ENCODE peak calls at places on chromosome 4, in four cellular contexts. X is HepG2, I is K562, C is GM12878. Y is an unnamed sample.

GRCh38 chr4:168257663-168258235 is 60.8 kb downstream of the DDX60 start:
- DNase-seq in X (no peak), I (no peak), C (no peak), Y (no peak)

GRCh38 chr4:88002786-88003185 is 4.6 kb upstream of the PKD2 start:
- DNase-seq in X (no peak), I (no peak), C (no peak), Y (no peak)

GRCh38 chr4:48954314-48954713 is 31.8 kb upstream of the CWH43 start:
- DNase-seq in X (no peak), I (no peak), C (no peak), Y (no peak)

GRCh38 chr4:31917334-31917733 is 1197.2 kb downstream of the PCDH7 start:
- DNase-seq in X (no peak), I (no peak), C (no peak), Y (no peak)

GRCh38 chr4:21819086-21819485 is 129.5 kb downstream of the KCNIP4 start:
- DNase-seq in X (no peak), I (no peak), C (no peak), Y (no peak)

GRCh38 chr4:7295201-7295916 is 103.0 kb downstream of the SORCS2 start:
- DNase-seq in X (no peak), I (no peak), C (no peak), Y (no peak)

GRCh38 chr4:6322067-6322760 is 52.6 kb downstream of the WFS1 start:
- DNase-seq in X (no peak), I (no peak), C (no peak), Y (no peak)

GRCh38 chr4:168218663-168219062 is 99.9 kb downstream of the DDX60 start:
- DNase-seq in X (no peak), I (no peak), C (no peak), Y (no peak)

GRCh38 chr4:158782539-158783360 is 13.9 kb downstream of the FNIP2 start:
- DNase-seq in X (peak; percentile 72), I (no peak), C (peak; percentile 46), Y (peak; percentile 47)

GRCh38 chr4:1403591-1404572 is 2.4 kb downstream of the NKX1-1 start:
- DNase-seq in X (no peak), I (no peak), C (no peak), Y (no peak)

GRCh38 chr4:185500035-185500434 is 28.5 kb upstream of the CCDC110 start:
- DNase-seq in X (peak; percentile 29), I (no peak), C (no peak), Y (no peak)

DNA sequence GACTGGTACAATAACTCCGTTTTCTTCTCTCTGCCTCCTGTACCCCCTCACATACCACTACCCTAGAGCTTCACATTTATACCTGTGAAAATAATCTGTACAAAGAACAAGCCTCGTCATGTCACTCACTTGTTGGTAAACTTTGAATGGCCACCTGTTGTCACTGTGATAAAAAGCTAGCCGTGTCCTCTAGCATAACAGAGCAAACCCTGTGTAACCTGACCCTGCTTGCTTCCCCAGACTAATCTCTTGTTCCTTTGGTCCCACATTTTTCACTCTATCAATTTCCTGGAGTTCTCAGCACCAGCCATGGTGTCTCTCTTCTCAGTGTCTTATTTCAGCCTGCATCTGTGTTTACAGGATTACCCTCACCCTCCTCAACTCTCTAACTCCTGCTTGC is 1475.9 kb upstream of the TENM3 start:
- DNase-seq in X (no peak), I (no peak), C (no peak), Y (no peak)
- TF ChIP-seq BHLHE40 in X (no peak), I (no peak), C (no peak), Y (no peak)

GRCh38 chr4:108068422-108068821 is 78.7 kb downstream of the HADH start:
- DNase-seq in X (no peak), I (no peak), C (no peak), Y (no peak)
- TF ChIP-seq FOXM1 in X (no peak), I (no peak), C (no peak), Y (no peak)

GRCh38 chr4:111267786-111268185 is 644.9 kb upstream of the PITX2 start:
- DNase-seq in X (no peak), I (no peak), C (no peak), Y (no peak)

GRCh38 chr4:111268769-111269414 is 646.0 kb upstream of the PITX2 start:
- DNase-seq in X (no peak), I (no peak), C (peak; percentile 35), Y (no peak)

GRCh38 chr4:111269439-111269838 is 646.6 kb upstream of the PITX2 start:
- DNase-seq in X (no peak), I (no peak), C (no peak), Y (no peak)

GRCh38 chr4:111263836-111264235 is 641.0 kb upstream of the PITX2 start:
- DNase-seq in X (no peak), I (no peak), C (no peak), Y (no peak)

DNA sequence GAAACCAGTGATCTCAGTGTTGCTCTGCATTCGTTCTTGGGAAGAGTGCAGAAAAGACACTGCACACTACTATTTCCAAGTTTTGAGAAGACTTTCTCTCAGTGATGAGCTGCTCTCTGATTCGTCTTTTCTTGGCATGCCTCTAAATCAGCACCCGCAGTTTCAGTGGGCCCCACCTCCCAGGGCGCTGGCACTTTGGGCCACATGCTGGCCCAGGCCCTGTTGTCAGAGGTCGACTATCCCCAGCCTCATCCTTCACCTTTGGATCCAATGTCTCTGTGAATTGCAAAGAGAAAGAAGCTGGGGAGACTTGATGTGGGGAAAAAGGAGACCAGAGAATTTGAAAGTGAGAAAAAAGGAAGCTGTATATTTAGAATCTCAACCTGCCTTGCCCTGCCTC is 644.1 kb upstream of the PITX2 start:
- DNase-seq in X (no peak), I (no peak), C (no peak), Y (no peak)
- TF ChIP-seq BHLHE40 in X (no peak), I (no peak), C (no peak), Y (no peak)

GRCh38 chr4:137361756-137362470 is 170.4 kb downstream of the PCDH18 start:
- DNase-seq in X (no peak), I (no peak), C (no peak), Y (no peak)

GRCh38 chr4:137363496-137363895 is 168.8 kb downstream of the PCDH18 start:
- DNase-seq in X (no peak), I (no peak), C (no peak), Y (no peak)

GRCh38 chr4:137360701-137361213 is 171.5 kb downstream of the PCDH18 start:
- DNase-seq in X (no peak), I (no peak), C (no peak), Y (no peak)

GRCh38 chr4:137359691-137360315 is 172.5 kb downstream of the PCDH18 start:
- DNase-seq in X (no peak), I (no peak), C (no peak), Y (no peak)
- TF ChIP-seq FOXM1 in X (no peak), I (no peak), C (no peak), Y (no peak)

GRCh38 chr4:184424993-184425758 is 49.2 kb downstream of the IRF2 start:
- DNase-seq in X (no peak), I (no peak), C (no peak), Y (no peak)

GRCh38 chr4:184422378-184422777 is 52.0 kb downstream of the IRF2 start:
- DNase-seq in X (no peak), I (no peak), C (no peak), Y (no peak)

GRCh38 chr4:184421558-184422155 is 52.7 kb downstream of the IRF2 start:
- DNase-seq in X (no peak), I (no peak), C (peak; percentile 46), Y (no peak)

GRCh38 chr4:184424279-184424678 is 50.1 kb downstream of the IRF2 start:
- DNase-seq in X (no peak), I (no peak), C (no peak), Y (no peak)

DNA sequence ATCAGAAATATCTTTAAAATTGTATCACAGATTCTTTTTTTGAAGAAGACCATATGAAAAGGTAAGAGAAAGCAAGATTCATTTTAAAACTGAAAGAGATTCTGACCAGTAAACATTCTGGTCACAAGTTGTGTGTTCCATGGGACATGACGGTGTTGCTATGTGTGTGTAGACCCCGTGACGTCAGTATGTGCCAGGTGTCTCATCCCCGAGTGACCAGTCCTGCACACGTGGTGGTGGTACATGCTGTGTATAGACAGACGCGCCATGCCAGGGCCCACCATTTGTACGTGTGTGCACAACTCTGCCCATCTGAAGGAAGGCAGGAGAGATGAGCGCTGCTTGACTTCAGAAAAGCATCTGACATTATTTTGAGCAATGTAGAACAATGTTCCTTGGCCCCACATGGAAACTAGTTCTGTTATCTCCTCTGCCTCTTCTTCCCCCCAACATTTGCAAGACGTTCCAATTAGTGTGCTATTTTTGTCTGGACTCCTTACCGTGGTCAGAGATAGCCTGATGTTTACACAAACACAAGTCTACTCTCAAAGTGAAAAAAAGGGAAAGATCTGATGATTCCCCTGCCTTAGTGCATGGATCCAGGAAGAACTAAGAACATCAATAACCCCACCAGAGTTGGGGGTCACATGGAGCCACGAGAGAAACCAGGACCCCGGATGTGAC is 51.2 kb downstream of the IRF2 start:
- DNase-seq in X (no peak), I (no peak), C (no peak), Y (no peak)
- TF ChIP-seq BHLHE40 in X (no peak), I (no peak), C (no peak), Y (no peak)

GRCh38 chr4:47551682-47552081 is 66.6 kb downstream of the ATP10D start:
- DNase-seq in X (no peak), I (no peak), C (no peak), Y (no peak)
- TF ChIP-seq FOXM1 in X (no peak), I (no peak), C (no peak), Y (no peak)

Y was measured in HEK293T.